ENCODE peak calls at places on chromosome 7, in six cellular contexts. N is IMR-90, O is neuronal stem cell, R is mesenchymal stem cell, V is trophoblast cell, C is H1. D is an unnamed sample. For H3K4me1, the result is how much of the 10 kb centered on the place peaks cover.

GRCh38 chr7:20260219-20260618 is 43.0 kb upstream of the MACC1 start:
- DNase-seq in C (no peak), O (no peak), N (peak), V (no peak), R (no peak), D (no peak)

GRCh38 chr7:51045319-51046102 is 262.8 kb upstream of the GRB10 start:
- DNase-seq in V (peak), C (no peak), R (peak), O (no peak), N (peak), D (no peak)

GRCh38 chr7:129078455-129078854 is 23.5 kb upstream of the TNPO3 start:
- DNase-seq in N (no peak), R (no peak), V (no peak), O (no peak), C (no peak), D (no peak)

GRCh38 chr7:40700653-40701475 is 566.1 kb downstream of the SUGCT start:
- DNase-seq in N (peak), C (no peak), O (no peak), R (no peak), V (no peak), D (peak)

GRCh38 chr7:12647364-12648219 is 39.8 kb upstream of the ARL4A start:
- DNase-seq in C (no peak), O (no peak), N (peak), R (peak), V (peak), D (peak)

GRCh38 chr7:22611758-22612079 is 111.7 kb upstream of the STEAP1B start:
- DNase-seq in O (no peak), V (no peak), R (no peak), C (no peak), N (no peak), D (no peak)

GRCh38 chr7:138460649-138461607 is 869 bp downstream of the TRIM24 start:
- DNase-seq in V (peak), O (peak), C (peak), R (peak), N (peak), D (peak)

GRCh38 chr7:47451851-47452205 is 130.1 kb downstream of the TNS3 start:
- DNase-seq in V (no peak), O (no peak), C (no peak), N (peak), R (peak), D (no peak)

GRCh38 chr7:5420108-5420840 is 3.4 kb downstream of the TNRC18 start:
- DNase-seq in N (no peak), C (no peak), R (no peak), V (peak), O (no peak), D (no peak)

GRCh38 chr7:50718311-50718710 is 64.4 kb downstream of the GRB10 start:
- DNase-seq in V (no peak), C (no peak), R (no peak), O (no peak), N (no peak), D (no peak)

GRCh38 chr7:122311719-122312118 is 7.2 kb upstream of the FEZF1 start:
- DNase-seq in R (no peak), V (no peak), C (peak), N (no peak), O (no peak), D (peak)

GRCh38 chr7:15305002-15305600 is 256.7 kb downstream of the AGMO start:
- DNase-seq in N (peak), R (peak), O (peak), C (no peak), V (peak), D (peak)

DNA sequence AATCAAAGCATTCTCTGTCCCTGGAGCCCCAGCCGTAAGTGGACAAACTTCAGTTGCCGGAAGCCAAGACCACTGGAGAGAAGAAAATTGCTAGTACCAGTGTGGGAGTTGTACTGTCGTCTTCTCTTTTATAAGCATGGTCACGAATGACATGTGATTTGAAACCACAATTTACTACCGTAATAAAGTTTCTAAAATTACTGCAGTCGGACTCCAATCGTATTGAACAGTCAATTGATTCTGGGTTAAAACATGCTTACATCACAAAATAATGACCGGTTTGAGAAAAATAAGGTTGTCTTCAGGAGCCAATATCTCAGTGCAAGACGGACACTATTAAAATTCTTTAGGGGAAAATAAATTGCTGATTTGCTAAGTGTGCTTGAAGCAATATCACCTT is 424.6 kb downstream of the SDK1 start:
- DNase-seq in C (no peak), O (no peak), R (no peak), N (no peak), V (no peak), D (no peak)
- H4K8ac ChIP-seq in C (no peak), O (no peak), R (no peak), N (no peak), V (no peak), D (no peak)

DNA sequence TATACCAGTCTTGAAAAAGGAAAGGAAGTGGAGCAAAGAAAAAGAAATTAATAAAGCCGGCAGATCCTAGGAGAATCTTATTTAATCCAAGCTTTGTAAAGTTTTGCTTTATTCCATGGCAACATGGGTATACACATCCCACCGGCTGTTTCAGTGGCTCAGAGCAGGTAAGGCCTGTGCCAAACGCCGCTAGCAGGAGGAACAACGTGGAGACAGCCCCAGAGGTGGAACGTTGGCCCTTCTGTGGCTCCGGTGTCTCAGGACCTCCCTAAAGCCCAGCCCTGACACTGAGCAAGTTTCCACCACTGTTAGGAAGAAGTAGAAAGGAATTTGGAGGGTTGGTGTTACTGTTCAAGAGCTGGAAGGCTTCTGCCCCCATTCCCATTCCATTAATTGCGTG is 52.0 kb downstream of the EGFR start:
- DNase-seq in N (no peak), O (no peak), R (no peak), C (no peak), V (no peak), D (peak)
- H3K4me1 ChIP-seq in N (under half), O (under half), R (under half), C (under half), V (under half), D (under half)

GRCh38 chr7:106072715-106073091 is 39.4 kb downstream of the SYPL1 start:
- DNase-seq in V (peak), C (no peak), N (no peak), O (no peak), R (no peak), D (no peak)

GRCh38 chr7:106070201-106070551 is 41.9 kb downstream of the SYPL1 start:
- DNase-seq in R (no peak), V (peak), C (no peak), O (no peak), N (no peak), D (no peak)

GRCh38 chr7:106070567-106071254 is 41.4 kb downstream of the SYPL1 start:
- DNase-seq in R (no peak), V (no peak), N (no peak), C (no peak), O (no peak), D (no peak)

GRCh38 chr7:106071999-106072714 is 40.0 kb downstream of the SYPL1 start:
- DNase-seq in R (no peak), C (no peak), N (no peak), V (peak), O (no peak), D (peak)

GRCh38 chr7:106071356-106071998 is 40.6 kb downstream of the SYPL1 start:
- DNase-seq in V (peak), C (no peak), N (no peak), O (no peak), R (peak), D (peak)
- H3K4me3 ChIP-seq in V (no peak), C (no peak), N (no peak), O (no peak), R (no peak), D (no peak)

DNA sequence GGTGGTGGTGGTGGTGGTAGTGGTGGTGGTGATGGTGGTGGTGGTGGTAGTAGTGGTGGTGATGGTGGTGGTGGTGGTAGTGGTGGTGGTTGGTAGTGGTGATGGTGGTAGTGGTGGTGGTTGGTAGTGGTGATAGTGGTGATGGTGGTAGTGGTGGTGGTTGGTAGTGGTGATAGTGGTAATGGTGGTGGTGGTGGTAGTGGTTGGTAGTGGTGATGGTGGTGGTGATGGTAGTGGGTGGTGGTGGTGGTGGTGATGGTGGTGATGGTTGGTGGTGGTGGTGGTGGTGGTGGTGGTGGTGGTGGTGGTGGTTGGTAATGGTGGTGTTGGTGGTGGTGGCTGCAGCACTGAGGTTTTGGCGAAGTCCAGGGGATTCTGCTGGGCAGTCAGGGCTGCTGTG is 58.5 kb downstream of the TMEM130 start:
- DNase-seq in V (no peak), C (no peak), N (no peak), R (no peak), O (no peak), D (no peak)
- H4K8ac ChIP-seq in V (no peak), C (peak), N (no peak), R (no peak), O (no peak), D (no peak)

DNA sequence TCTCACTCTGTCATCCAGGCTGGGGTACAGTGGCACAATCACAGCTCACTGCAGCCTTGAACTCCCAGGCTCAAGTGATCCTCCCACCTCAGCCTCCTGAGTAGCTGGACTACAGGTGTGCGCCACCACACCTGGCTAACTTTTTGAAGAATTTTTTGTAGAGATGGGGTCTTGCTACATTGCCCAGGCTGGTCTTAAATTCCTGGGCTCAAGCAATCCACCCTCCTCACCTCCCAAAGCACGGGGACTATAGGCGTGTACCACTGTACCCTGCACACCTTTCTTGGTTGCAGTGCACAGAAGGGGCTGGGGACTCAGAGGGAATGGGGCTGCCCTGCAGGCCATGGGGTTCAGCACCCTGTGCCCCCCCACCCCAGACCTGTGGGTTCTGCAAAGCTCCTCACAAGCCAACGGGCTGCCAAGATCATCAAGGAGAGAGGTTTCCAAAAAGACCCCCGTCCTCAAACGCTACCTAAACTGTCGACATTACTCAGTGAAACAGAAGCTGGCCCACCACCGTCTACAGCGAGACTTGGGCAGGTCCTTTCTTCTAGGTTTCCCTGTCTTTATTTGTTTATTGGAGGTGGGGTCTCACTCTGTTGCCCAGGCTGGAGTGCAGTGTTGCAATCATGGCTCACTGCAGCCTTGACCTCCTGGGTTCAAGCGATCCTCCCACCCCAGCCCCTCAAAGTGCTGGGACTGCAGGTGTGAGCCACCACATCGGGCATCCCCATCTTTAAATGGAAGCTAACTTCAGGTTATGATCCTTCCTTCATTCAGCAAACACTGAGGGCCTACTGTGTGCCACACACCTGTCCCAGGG is 26.6 kb upstream of the ELFN1 start:
- DNase-seq in N (no peak), V (no peak), R (no peak), O (no peak), C (no peak), D (no peak)
- H3K4me1 ChIP-seq in N (under half), V (under half), R (under half), O (under half), C (under half), D (under half)

GRCh38 chr7:147400221-147400689 is 1190.3 kb upstream of the C7orf33 start:
- DNase-seq in V (no peak), N (peak), O (no peak), R (peak), C (no peak), D (no peak)
- H3K4me3 ChIP-seq in V (no peak), N (peak), O (no peak), R (peak), C (no peak), D (no peak)

DNA sequence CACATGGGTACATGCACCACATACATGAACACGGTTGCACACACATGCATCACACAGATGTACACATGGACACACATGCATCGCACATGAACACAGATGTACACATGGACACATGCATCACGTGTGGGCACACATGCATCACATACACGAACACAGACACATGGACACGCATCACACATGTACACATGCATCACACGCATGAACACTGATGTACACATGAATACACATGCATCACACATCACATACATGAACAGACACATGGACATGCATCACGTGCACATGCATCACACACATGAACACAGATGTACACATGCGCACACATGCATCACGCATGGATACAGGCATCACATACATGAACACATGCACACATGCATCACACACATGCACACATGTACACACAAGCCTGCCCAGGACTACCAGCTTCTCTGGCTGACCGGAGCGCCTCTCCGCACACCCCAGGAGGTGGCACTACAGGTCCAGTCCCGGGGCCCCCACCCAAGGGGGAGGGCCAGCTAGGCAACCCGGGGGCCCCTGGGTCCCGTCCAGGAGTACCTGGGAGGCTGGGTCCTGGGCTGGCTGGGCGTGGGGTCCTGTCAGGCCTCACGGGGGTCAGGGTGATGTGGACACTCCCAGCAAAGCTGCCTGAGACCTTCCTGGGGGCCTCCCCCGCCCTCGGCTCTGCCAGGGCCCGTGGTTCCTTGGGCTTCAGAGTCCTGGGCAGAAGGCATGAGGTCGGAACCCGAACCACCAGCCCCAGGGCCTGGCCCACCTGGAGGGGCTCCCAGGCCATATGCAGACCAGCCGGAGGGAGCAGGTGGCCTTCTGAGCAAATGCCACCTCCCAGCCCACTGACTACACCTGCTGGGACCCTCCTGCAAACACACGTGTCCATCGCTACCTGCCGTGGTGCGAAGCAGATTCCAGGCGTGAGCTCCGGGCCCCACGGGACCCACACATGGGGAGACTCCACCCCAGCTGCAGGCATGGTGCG is 19.6 kb downstream of the MICALL2 start:
- DNase-seq in V (no peak), R (no peak), O (no peak), N (no peak), C (no peak), D (no peak)
- H4K8ac ChIP-seq in V (no peak), R (no peak), O (no peak), N (no peak), C (no peak), D (no peak)

D was measured in mesendoderm.